ENCODE peak calls at places on chromosome 9, in seven cellular contexts. C is HCT116, B is SK-N-SH, R is GM12878, T is HepG2, Q is GM23338, W is K562. I is an unnamed sample. For H3K27me3, the result is how much of the 10 kb centered on the place peaks cover.

GRCh38 chr9:113508111-113508749 is 44.7 kb downstream of the RGS3 start:
- DNase-seq in C (peak), B (no peak), R (no peak), T (peak), Q (peak), W (no peak), I (peak)

GRCh38 chr9:107284636-107285035 is 1.6 kb downstream of the RAD23B start:
- DNase-seq in C (no peak), B (no peak), R (no peak), T (peak), Q (no peak), W (no peak), I (no peak)

GRCh38 chr9:75850459-75851200 is 39.8 kb upstream of the PCSK5 start:
- DNase-seq in C (no peak), B (no peak), R (no peak), T (no peak), Q (no peak), W (no peak), I (no peak)

GRCh38 chr9:104970588-104970987 is 42.6 kb upstream of the ABCA1 start:
- DNase-seq in C (no peak), B (no peak), R (no peak), T (no peak), Q (no peak), W (no peak), I (no peak)

GRCh38 chr9:125391704-125392103 is 130.1 kb downstream of the GAPVD1 start:
- DNase-seq in C (no peak), B (no peak), R (no peak), T (no peak), Q (no peak), W (no peak), I (no peak)

GRCh38 chr9:69364510-69365150 is 39.6 kb downstream of the ENTREP1 start:
- DNase-seq in C (no peak), B (no peak), R (no peak), T (no peak), Q (no peak), W (no peak), I (no peak)

GRCh38 chr9:89226076-89226475 is 47.5 kb upstream of the SHC3 start:
- DNase-seq in C (no peak), B (peak), R (no peak), T (no peak), Q (peak), W (no peak), I (no peak)

GRCh38 chr9:137650779-137651178 is 32.0 kb downstream of the EHMT1 start:
- DNase-seq in C (no peak), B (no peak), R (no peak), T (no peak), Q (no peak), W (no peak), I (no peak)

GRCh38 chr9:1458503-1458902 is 408.3 kb downstream of the DMRT2 start:
- DNase-seq in C (peak), B (no peak), R (no peak), T (no peak), Q (no peak), W (no peak), I (no peak)

GRCh38 chr9:8025532-8025931 is 226.0 kb upstream of the DMAC1 start:
- DNase-seq in C (no peak), B (no peak), R (no peak), T (no peak), Q (no peak), W (no peak), I (no peak)

GRCh38 chr9:86072393-86073016 is 26.9 kb downstream of the GOLM1 start:
- DNase-seq in C (no peak), B (no peak), R (no peak), T (no peak), Q (no peak), W (no peak), I (no peak)

GRCh38 chr9:110520120-110520701 is 59.3 kb downstream of the SVEP1 start:
- DNase-seq in C (no peak), B (no peak), R (no peak), T (no peak), Q (no peak), W (no peak), I (no peak)

GRCh38 chr9:33044677-33045282 is 19.7 kb downstream of the DNAJA1 start:
- DNase-seq in C (no peak), B (peak), R (no peak), T (no peak), Q (peak), W (no peak), I (no peak)

GRCh38 chr9:137070906-137071275 is 534 bp upstream of the SAPCD2 start:
- DNase-seq in C (no peak), B (peak), R (no peak), T (peak), Q (no peak), W (no peak), I (no peak)

GRCh38 chr9:742104-742503 is 99.4 kb upstream of the DMRT1 start:
- DNase-seq in C (no peak), B (no peak), R (no peak), T (no peak), Q (no peak), W (no peak), I (no peak)

GRCh38 chr9:34992376-34992951 is 2.9 kb downstream of the DNAJB5 start:
- DNase-seq in C (peak), B (no peak), R (no peak), T (peak), Q (no peak), W (peak), I (no peak)

GRCh38 chr9:127318651-127319167 is 54.1 kb downstream of the GARNL3 start:
- DNase-seq in C (no peak), B (no peak), R (no peak), T (no peak), Q (no peak), W (no peak), I (no peak)

GRCh38 chr9:105007143-105007542 is 79.2 kb upstream of the ABCA1 start:
- DNase-seq in C (no peak), B (no peak), R (no peak), T (no peak), Q (no peak), W (no peak), I (peak)

GRCh38 chr9:70085241-70085640 is 41.6 kb downstream of the MAMDC2 start:
- DNase-seq in C (no peak), B (no peak), R (no peak), T (no peak), Q (peak), W (no peak), I (no peak)

GRCh38 chr9:89678394-89679005 is 73.7 kb downstream of the GADD45G start:
- DNase-seq in C (no peak), B (no peak), R (no peak), T (no peak), Q (peak), W (no peak), I (no peak)

GRCh38 chr9:110206388-110206787 is 1.6 kb downstream of the C9orf152 start:
- DNase-seq in C (no peak), B (no peak), R (no peak), T (no peak), Q (no peak), W (no peak), I (no peak)

GRCh38 chr9:72132052-72132451 is 17.2 kb upstream of the GDA start:
- DNase-seq in C (no peak), B (no peak), R (no peak), T (no peak), Q (no peak), W (no peak), I (no peak)

GRCh38 chr9:31590091-31590490 is 794.4 kb upstream of the ACO1 start:
- DNase-seq in C (no peak), B (no peak), R (no peak), T (no peak), Q (no peak), W (no peak), I (no peak)

GRCh38 chr9:127741831-127742434 is 6.8 kb upstream of the TOR2A start:
- DNase-seq in C (peak), B (peak), R (no peak), T (peak), Q (peak), W (peak), I (no peak)

GRCh38 chr9:114854736-114855355 is 49.0 kb upstream of the TNFSF15 start:
- DNase-seq in C (no peak), B (no peak), R (no peak), T (no peak), Q (no peak), W (no peak), I (no peak)

GRCh38 chr9:134641173-134641985 is at the start of gene COL5A1:
- DNase-seq in C (no peak), B (peak), R (no peak), T (no peak), Q (peak), W (peak), I (no peak)

GRCh38 chr9:114385412-114386181 is 2.2 kb downstream of the AKNA start:
- DNase-seq in C (peak), B (no peak), R (peak), T (peak), Q (no peak), W (no peak), I (peak)

GRCh38 chr9:84556556-84556955 is 113.0 kb upstream of the NTRK2 start:
- DNase-seq in C (no peak), B (no peak), R (no peak), T (no peak), Q (no peak), W (no peak), I (no peak)

GRCh38 chr9:130283514-130284248 is 18.1 kb downstream of the HMCN2 start:
- DNase-seq in C (no peak), B (no peak), R (no peak), T (no peak), Q (no peak), W (no peak), I (no peak)
- TF ChIP-seq POLR2AphosphoS5 in C (no peak), B (peak), R (no peak), T (no peak), Q (no peak), W (no peak), I (no peak)

GRCh38 chr9:132795511-132796303 is 82.4 kb downstream of the AK8 start:
- DNase-seq in C (no peak), B (no peak), R (no peak), T (no peak), Q (no peak), W (no peak), I (no peak)

GRCh38 chr9:132800038-132800648 is 77.9 kb downstream of the AK8 start:
- DNase-seq in C (peak), B (peak), R (no peak), T (peak), Q (peak), W (peak), I (peak)

GRCh38 chr9:132794730-132795380 is 83.2 kb downstream of the AK8 start:
- DNase-seq in C (no peak), B (no peak), R (no peak), T (no peak), Q (peak), W (peak), I (no peak)

GRCh38 chr9:132798817-132799790 is 79.0 kb downstream of the AK8 start:
- DNase-seq in C (no peak), B (peak), R (no peak), T (peak), Q (peak), W (peak), I (peak)

DNA sequence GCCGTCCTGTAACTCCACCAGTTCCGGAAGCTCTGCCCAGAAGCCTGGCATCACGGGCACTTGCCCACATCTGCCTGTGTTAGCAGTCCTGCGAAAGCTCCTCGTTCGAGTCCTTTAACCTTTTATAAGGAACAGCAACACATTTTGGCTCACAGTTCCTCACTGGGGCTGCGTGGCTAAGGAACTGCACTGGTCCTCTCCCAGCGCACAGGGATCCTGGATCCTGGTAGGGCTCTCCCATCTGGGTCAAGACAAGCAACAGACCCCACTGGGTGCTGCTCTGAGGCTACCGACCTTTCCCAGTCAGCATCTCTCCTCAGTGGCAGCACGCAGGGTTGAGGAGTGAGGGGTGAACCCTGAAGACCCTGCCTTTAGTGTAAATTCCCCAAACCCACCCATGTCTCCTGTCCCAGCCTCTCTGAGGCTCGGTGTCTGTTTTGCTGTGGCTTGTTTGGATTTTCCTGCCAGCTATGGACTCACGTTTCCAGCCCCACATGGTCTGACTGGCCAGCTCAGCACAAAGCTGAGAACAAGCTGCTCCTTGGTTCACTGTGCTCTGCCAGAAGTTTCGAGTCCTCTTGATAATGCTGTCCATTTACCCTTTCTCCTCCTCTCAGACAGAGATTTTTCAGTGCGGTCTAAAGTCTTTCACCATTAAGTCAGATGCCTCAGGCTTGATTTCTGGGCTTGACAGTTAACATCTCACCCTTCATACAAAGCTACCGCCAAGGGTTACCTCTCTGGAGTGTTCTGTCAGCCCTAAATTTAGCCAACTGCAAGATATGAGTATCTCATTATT is 80.0 kb downstream of the AK8 start:
- DNase-seq in C (no peak), B (peak), R (no peak), T (no peak), Q (no peak), W (no peak), I (no peak)
- H3K27me3 ChIP-seq in C (under half), B (under half), R (under half), T (under half), Q (under half), W (under half), I (under half)

DNA sequence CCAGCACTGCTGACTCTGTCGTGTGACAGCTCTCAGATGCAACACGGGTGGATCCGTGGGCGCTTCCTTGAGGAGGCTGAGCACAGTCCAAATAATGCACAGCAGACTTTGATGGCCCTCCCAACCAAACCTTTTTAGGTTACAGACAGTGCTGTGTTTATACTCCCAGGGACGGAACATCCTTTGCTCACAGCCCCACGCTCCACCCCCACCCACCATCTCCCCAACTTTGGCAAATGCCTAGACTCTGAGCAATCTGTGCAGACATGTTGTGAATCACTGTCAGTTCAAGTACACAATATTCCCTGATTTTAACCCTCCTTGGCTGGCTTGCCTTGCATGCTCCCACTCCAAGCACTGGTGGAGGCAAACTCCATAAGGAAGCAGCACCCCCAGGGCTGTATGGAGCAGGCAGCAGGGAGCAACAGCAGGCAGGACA is 324.6 kb downstream of the MLLT3 start:
- DNase-seq in C (no peak), B (no peak), R (no peak), T (no peak), Q (no peak), W (no peak), I (no peak)
- TF ChIP-seq REST in C (no peak), B (no peak), R (no peak), T (no peak), Q (no peak), W (no peak), I (no peak)

GRCh38 chr9:37905776-37906175 is 1.8 kb upstream of the SLC25A51 start:
- DNase-seq in C (no peak), B (no peak), R (no peak), T (no peak), Q (no peak), W (no peak), I (no peak)
- TF ChIP-seq POLR2AphosphoS5 in C (no peak), B (no peak), R (no peak), T (no peak), Q (no peak), W (no peak), I (no peak)

DNA sequence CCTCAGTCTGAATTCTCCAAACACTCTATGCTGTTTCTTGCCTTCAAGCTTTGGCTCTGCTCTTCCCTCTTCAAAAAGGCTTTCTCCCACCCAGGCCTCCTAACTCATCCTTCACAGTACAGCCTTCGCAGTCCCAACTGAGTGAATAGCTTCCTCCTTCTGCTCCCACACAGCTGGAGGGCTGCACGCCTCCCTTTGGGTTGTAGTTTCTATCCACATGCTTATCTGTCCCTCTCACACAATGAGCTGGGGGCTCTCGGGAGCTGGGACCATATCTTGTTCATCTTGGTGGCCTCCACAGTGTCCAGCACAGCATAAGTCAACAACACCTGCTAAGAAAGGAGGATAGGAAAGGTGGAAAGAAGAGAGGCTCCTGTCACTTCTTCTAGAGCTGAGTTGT is 69.5 kb upstream of the XPA start:
- DNase-seq in C (no peak), B (no peak), R (no peak), T (no peak), Q (no peak), W (peak), I (no peak)
- H3K27me3 ChIP-seq in C (under half), B (under half), R (under half), T (under half), Q (under half), W (under half), I (under half)

DNA sequence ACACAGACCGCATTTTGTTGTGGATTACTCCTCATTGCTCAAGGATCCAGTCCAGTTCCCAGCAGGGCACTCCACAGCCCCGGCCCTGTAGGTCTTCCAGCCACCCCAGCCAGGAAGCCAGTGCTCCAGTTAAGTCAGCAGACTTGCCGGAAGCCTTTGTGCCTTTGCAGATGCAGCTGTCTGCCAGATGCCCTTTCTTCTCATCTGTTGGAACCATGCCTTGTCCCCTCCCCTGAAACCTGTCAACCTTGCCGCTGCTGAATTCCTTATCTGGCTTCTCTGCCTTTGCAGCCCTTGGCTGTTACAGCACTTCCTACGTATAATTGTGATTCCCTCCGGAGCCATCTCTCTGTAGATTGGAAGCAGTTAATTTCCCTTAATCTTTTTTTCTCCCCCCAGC is 28.4 kb downstream of the PSAT1 start:
- DNase-seq in C (no peak), B (peak), R (no peak), T (no peak), Q (no peak), W (peak), I (no peak)
- TF ChIP-seq REST in C (no peak), B (no peak), R (no peak), T (no peak), Q (no peak), W (no peak), I (no peak)

I was measured in HL-60.